ENCODE peak calls at places on chromosomes 11 and 22, in four cellular contexts. One of them, this sample, is unnamed.

GRCh38 chr22:45742866-45743450 is 71.3 kb downstream of the ATXN10 start:
- DNase-seq in AG09309: peak
- DNase-seq in hypothalamus: no peak
- DNase-seq in T-helper 22 cell: no peak
- DNase-seq in this sample: no peak

GRCh38 chr22:38314992-38315800 is 2.0 kb downstream of the CSNK1E start:
- DNase-seq in AG09309: no peak
- DNase-seq in hypothalamus: no peak
- DNase-seq in T-helper 22 cell: no peak
- DNase-seq in this sample: no peak

GRCh38 chr11:114762437-114762836 is 84.1 kb downstream of the NXPE2 start:
- DNase-seq in AG09309: peak
- DNase-seq in hypothalamus: peak
- DNase-seq in T-helper 22 cell: no peak
- DNase-seq in this sample: no peak

GRCh38 chr22:44595841-44596341 is 97.9 kb upstream of the RTL6 start:
- DNase-seq in AG09309: no peak
- DNase-seq in hypothalamus: peak
- DNase-seq in T-helper 22 cell: no peak
- DNase-seq in this sample: no peak

GRCh38 chr22:19106886-19107729 is 15.1 kb downstream of the DGCR2 start:
- DNase-seq in AG09309: no peak
- DNase-seq in hypothalamus: no peak
- DNase-seq in T-helper 22 cell: no peak
- DNase-seq in this sample: no peak

GRCh38 chr22:42080287-42080686 is 787 bp downstream of the SMDT1 start:
- DNase-seq in AG09309: no peak
- DNase-seq in hypothalamus: no peak
- DNase-seq in T-helper 22 cell: no peak
- DNase-seq in this sample: no peak

GRCh38 chr11:45169310-45170072 is 23.1 kb downstream of the PRDM11 start:
- DNase-seq in AG09309: no peak
- DNase-seq in hypothalamus: no peak
- DNase-seq in T-helper 22 cell: no peak
- DNase-seq in this sample: no peak

GRCh38 chr22:43723816-43724215 is 88.3 kb downstream of the EFCAB6 start:
- DNase-seq in AG09309: no peak
- DNase-seq in hypothalamus: no peak
- DNase-seq in T-helper 22 cell: no peak
- DNase-seq in this sample: no peak

GRCh38 chr11:33885338-33886005 is 6.4 kb downstream of the LMO2 start:
- DNase-seq in AG09309: no peak
- DNase-seq in hypothalamus: no peak
- DNase-seq in T-helper 22 cell: no peak
- DNase-seq in this sample: no peak

GRCh38 chr22:50506611-50507420 is 686 bp downstream of the LMF2 start:
- DNase-seq in AG09309: no peak
- DNase-seq in hypothalamus: no peak
- DNase-seq in T-helper 22 cell: no peak
- DNase-seq in this sample: no peak

GRCh38 chr11:109869536-109869935 is 223.7 kb upstream of the ZC3H12C start:
- DNase-seq in AG09309: no peak
- DNase-seq in hypothalamus: no peak
- DNase-seq in T-helper 22 cell: no peak
- DNase-seq in this sample: no peak